ENCODE peak calls at places on chromosome 11, in five cellular contexts. M is colonic mucosa, N is SK-N-SH, F is BE2C, V is adipocyte. L is an unnamed sample. For H3K36me3, the result is how much of the 10 kb centered on the place peaks cover.

GRCh38 chr11:76459299-76459698 is 14.5 kb downstream of the EMSY start:
- DNase-seq in M (no peak), N (peak), F (no peak), V (peak), L (no peak)

GRCh38 chr11:134916829-134917228 is 504.8 kb upstream of the B3GAT1 start:
- DNase-seq in M (no peak), N (no peak), F (no peak), V (no peak), L (no peak)

GRCh38 chr11:18367431-18367830 is 26.9 kb upstream of the LDHA start:
- DNase-seq in M (no peak), N (no peak), F (no peak), V (no peak), L (no peak)

GRCh38 chr11:66337103-66337899 is 1.1 kb upstream of the RIN1 start:
- DNase-seq in M (no peak), N (peak), F (no peak), V (no peak), L (peak)

GRCh38 chr11:87180743-87181142 is 143.0 kb downstream of the TMEM135 start:
- DNase-seq in M (no peak), N (no peak), F (no peak), V (peak), L (no peak)

GRCh38 chr11:7576671-7577225 is 62.9 kb downstream of the PPFIBP2 start:
- DNase-seq in M (peak), N (peak), F (peak), V (peak), L (no peak)

GRCh38 chr11:60363542-60364525 is 14.5 kb upstream of the MS4A7 start:
- DNase-seq in M (peak), N (peak), F (peak), V (peak), L (peak)

GRCh38 chr11:105458071-105458470 is 151.8 kb upstream of the GRIA4 start:
- DNase-seq in M (no peak), N (no peak), F (no peak), V (no peak), L (no peak)

GRCh38 chr11:32137263-32137662 is 46.4 kb downstream of the RCN1 start:
- DNase-seq in M (no peak), N (no peak), F (no peak), V (peak), L (no peak)

GRCh38 chr11:95068549-95068948 is 1.8 kb downstream of the SRSF8 start:
- DNase-seq in M (peak), N (peak), F (peak), V (peak), L (peak)

GRCh38 chr11:12284321-12285050 is 92.9 kb upstream of the PARVA start:
- DNase-seq in M (peak), N (peak), F (no peak), V (peak), L (no peak)

GRCh38 chr11:34395916-34396555 is 38.2 kb upstream of the ABTB2 start:
- DNase-seq in M (no peak), N (no peak), F (no peak), V (peak), L (no peak)

GRCh38 chr11:121583825-121584224 is 131.1 kb upstream of the SORL1-AS1 start:
- DNase-seq in M (no peak), N (no peak), F (no peak), V (no peak), L (no peak)

GRCh38 chr11:122843281-122844150 is 5.2 kb downstream of the CRTAM start:
- DNase-seq in M (no peak), N (no peak), F (no peak), V (no peak), L (peak)

GRCh38 chr11:47201015-47201414 is 13.8 kb upstream of the DDB2 start:
- DNase-seq in M (no peak), N (no peak), F (no peak), V (no peak), L (no peak)

GRCh38 chr11:75492181-75492820 is 33.4 kb downstream of the GDPD5 start:
- DNase-seq in M (no peak), N (no peak), F (no peak), V (no peak), L (peak)

GRCh38 chr11:66641834-66642233 is 3.3 kb downstream of the RBM4 start:
- DNase-seq in M (no peak), N (no peak), F (no peak), V (peak), L (no peak)

GRCh38 chr11:103326070-103326794 is 217.0 kb downstream of the DYNC2H1 start:
- DNase-seq in M (peak), N (peak), F (peak), V (peak), L (peak)

GRCh38 chr11:118618115-118618990 is 10.9 kb downstream of the PHLDB1 start:
- DNase-seq in M (peak), N (no peak), F (peak), V (peak), L (no peak)

GRCh38 chr11:118621071-118621815 is 13.8 kb downstream of the PHLDB1 start:
- DNase-seq in M (peak), N (peak), F (peak), V (peak), L (peak)

GRCh38 chr11:118618991-118619375 is 11.6 kb downstream of the PHLDB1 start:
- DNase-seq in M (no peak), N (no peak), F (no peak), V (peak), L (no peak)

GRCh38 chr11:118620529-118621070 is 13.2 kb downstream of the PHLDB1 start:
- DNase-seq in M (no peak), N (no peak), F (no peak), V (no peak), L (no peak)

GRCh38 chr11:118619444-118620205 is 12.2 kb downstream of the PHLDB1 start:
- DNase-seq in M (no peak), N (no peak), F (peak), V (peak), L (no peak)
- H3K4me3 ChIP-seq in M (no peak), N (no peak), F (no peak), V (peak), L (no peak)

DNA sequence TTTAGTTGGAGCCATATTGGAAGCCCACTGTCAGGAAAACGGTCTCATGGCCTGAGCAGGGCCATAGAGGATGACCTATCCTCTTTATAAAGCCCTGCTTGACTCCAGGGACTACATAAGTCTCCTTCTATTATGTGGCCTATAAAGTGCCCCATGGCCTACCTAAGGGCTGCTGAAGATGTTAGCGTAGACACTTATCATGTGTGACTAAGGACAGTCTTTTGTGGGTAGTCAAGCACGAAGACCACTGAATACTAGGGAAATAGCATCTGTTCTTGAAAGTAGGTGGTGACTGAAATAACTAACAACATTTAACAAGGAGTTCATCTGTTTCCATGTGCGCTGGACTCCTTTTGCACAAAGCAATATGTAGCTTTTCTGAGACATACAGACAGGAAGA is 117.1 kb downstream of the SWAP70 start:
- DNase-seq in M (no peak), N (no peak), F (no peak), V (no peak), L (no peak)
- H3K36me3 ChIP-seq in M (under half), N (half or more), F (under half), V (half or more), L (under half)

GRCh38 chr11:3222003-3222855 is 3.6 kb upstream of the MRGPRG start:
- DNase-seq in M (no peak), N (peak), F (no peak), V (no peak), L (no peak)

GRCh38 chr11:3224730-3225098 is 6.1 kb upstream of the MRGPRG start:
- DNase-seq in M (no peak), N (peak), F (peak), V (no peak), L (no peak)

GRCh38 chr11:3223932-3224729 is 5.5 kb upstream of the MRGPRG start:
- DNase-seq in M (no peak), N (peak), F (peak), V (no peak), L (no peak)

GRCh38 chr11:3221408-3222002 is 2.9 kb upstream of the MRGPRG start:
- DNase-seq in M (peak), N (peak), F (no peak), V (no peak), L (no peak)

GRCh38 chr11:3222941-3223905 is 4.6 kb upstream of the MRGPRG start:
- DNase-seq in M (no peak), N (peak), F (no peak), V (no peak), L (no peak)
- H3K4me3 ChIP-seq in M (no peak), N (no peak), F (no peak), V (no peak), L (no peak)

DNA sequence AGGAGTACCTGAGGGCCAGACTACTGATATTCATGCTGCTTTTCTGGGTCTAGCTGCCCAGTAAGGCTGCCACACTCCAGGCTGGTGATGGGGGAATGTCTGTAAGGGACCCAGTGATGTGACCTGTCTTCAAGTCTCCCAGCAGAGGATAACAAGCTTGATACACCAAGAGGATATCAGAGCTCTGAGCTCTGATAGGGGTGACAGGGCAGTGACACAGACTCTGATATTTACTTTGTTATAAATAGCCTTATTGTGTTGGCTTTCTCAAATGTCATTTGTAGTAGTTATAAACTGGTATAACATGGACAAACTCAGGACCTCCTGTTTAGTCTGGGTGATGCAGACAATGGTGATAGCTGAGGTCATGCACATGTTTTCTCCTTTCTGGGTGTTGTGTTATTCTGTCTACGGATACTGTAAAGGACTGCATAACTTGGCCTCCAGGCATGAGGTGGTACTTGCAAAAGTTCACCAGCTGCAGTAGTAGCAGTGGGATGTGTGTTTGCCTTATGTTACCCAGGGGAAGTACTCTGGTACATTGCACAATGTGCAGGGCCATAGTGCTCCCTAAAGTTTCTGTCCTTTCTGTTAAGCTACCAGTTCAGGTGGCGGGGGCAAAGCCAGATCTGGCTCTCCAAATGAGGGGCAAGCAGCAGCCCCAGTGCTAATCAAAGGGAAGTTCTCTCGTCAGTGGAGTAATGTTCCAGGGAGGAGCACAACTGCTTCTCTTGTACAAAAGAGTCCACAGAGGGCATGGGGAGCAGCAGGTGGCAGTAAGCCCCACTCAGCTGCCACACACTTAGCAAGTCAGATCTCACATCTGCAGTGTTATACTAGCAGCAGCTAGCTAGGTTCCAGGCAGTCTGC is 812.2 kb downstream of the JRKL start:
- DNase-seq in M (no peak), N (no peak), F (no peak), V (no peak), L (no peak)
- H3K36me3 ChIP-seq in M (under half), N (under half), F (under half), V (under half), L (under half)

GRCh38 chr11:84721561-84721961 is 905.6 kb downstream of the DLG2 start:
- DNase-seq in M (peak), N (no peak), F (no peak), V (no peak), L (no peak)
- H3K4me3 ChIP-seq in M (no peak), N (no peak), F (no peak), V (no peak), L (no peak)

DNA sequence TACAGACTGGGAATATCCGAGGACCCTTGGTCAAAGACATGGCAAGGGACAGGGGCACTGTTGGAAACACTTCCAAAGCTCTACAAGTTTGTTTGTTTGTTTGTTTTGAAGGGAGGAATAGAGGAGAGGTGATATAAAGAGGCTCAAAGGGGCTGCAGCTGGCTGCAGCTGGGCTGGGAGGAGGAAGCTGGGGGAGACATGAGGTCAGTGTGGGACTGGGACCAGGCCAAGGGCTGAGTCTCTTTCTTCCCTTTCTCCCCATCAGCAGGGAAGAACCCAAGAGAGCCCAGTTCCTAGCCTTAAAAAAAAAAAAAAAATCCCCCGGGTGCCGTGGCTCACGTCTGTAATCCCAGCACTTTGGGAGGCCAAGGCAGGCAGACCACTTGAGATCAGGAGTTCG is 5.0 kb downstream of the RHOG start:
- DNase-seq in M (no peak), N (no peak), F (no peak), V (no peak), L (no peak)
- H3K36me3 ChIP-seq in M (under half), N (under half), F (under half), V (under half), L (under half)

GRCh38 chr11:62842171-62842717 is 2.9 kb upstream of the WDR74 start:
- DNase-seq in M (peak), N (no peak), F (peak), V (peak), L (peak)

GRCh38 chr11:62839050-62840015 is at the start of gene WDR74:
- DNase-seq in M (peak), N (peak), F (peak), V (peak), L (peak)

GRCh38 chr11:62846177-62846576 is 6.8 kb upstream of the WDR74 start:
- DNase-seq in M (no peak), N (no peak), F (no peak), V (no peak), L (no peak)

GRCh38 chr11:62844154-62844553 is 4.8 kb upstream of the WDR74 start:
- DNase-seq in M (no peak), N (no peak), F (no peak), V (no peak), L (no peak)

DNA sequence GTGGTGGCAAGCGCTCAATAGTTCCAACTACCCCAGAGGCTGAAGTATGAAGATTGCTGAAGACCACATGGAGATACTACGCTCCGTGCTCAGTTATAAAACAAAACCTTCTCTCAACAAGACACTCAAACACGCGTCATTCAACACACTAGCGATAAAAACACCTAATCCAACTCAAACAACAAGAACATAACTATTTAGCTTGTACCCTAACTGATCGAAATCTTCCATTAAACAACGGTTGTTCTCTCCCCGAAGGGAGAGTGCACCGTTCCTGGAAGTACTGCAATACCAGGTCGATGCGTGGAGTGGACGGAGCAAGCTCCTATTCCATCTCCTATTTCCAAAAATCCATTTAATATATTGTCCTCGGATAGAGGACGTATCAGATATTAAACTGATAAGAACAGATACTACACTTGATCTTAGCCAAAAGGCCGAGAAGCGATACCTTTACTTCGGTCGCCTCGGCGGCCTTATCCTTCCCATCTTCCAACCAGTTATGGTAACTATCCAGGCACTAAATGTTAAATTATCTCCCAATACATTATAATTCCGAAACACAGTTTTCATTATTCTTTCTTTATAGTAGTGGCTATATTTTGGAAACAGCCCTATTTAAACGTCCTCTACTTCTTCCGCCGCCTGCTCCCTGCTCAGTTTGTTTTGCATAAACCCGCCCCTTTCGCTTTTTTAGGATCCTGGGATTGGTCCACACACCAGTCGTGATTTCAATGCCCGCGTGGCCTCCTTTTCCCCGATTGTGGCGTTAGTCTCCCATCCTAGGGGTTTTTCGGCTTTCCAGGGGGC is 2.2 kb upstream of the WDR74 start:
- DNase-seq in M (peak), N (peak), F (peak), V (peak), L (peak)
- H3K4me3 ChIP-seq in M (peak), N (peak), F (peak), V (peak), L (peak)

GRCh38 chr11:120424970-120425332 is 86.6 kb upstream of the GRIK4 start:
- DNase-seq in M (peak), N (no peak), F (no peak), V (no peak), L (no peak)
- H3K36me3 ChIP-seq in M (under half), N (half or more), F (under half), V (half or more), L (under half)

L was measured in WERI-Rb-1.